ENCODE peak calls at places on chromosomes 6 and 20, in six cellular contexts. A is uterus; J is small intestine; E is CD8-positive, alpha-beta T cell; Q is Karpas-422; G is GM23248. F is an unnamed sample. For H3K4me1, the result is how much of the 10 kb centered on the place peaks cover.

GRCh38 chr6:51928320-51928719 is 159.1 kb downstream of the PKHD1 start:
- DNase-seq in A (no peak), J (peak), E (no peak), Q (no peak), G (no peak), F (no peak)

GRCh38 chr20:59831024-59831900 is 102.2 kb downstream of the SYCP2 start:
- DNase-seq in A (no peak), J (peak), E (no peak), Q (no peak), G (no peak), F (peak)

GRCh38 chr6:143579703-143580102 is 68.2 kb upstream of the FUCA2 start:
- DNase-seq in A (peak), J (no peak), E (no peak), Q (no peak), G (peak), F (peak)

GRCh38 chr6:88650029-88650619 is 313.3 kb downstream of the RNGTT start:
- DNase-seq in A (no peak), J (no peak), E (no peak), Q (no peak), G (peak), F (no peak)

GRCh38 chr6:24723270-24723669 is 4.3 kb upstream of the C6orf62 start:
- DNase-seq in A (no peak), J (no peak), E (no peak), Q (no peak), G (no peak), F (no peak)

GRCh38 chr20:58717278-58718091 is 24.9 kb downstream of the NPEPL1 start:
- DNase-seq in A (peak), J (no peak), E (peak), Q (no peak), G (no peak), F (peak)

GRCh38 chr6:148677594-148678476 is 69.0 kb upstream of the UST start:
- DNase-seq in A (no peak), J (no peak), E (no peak), Q (peak), G (no peak), F (no peak)

GRCh38 chr6:25706314-25707014 is 48.1 kb upstream of the SLC17A4 start:
- DNase-seq in A (no peak), J (no peak), E (no peak), Q (no peak), G (peak), F (no peak)

GRCh38 chr20:41697861-41698559 is 79.8 kb upstream of the CHD6 start:
- DNase-seq in A (no peak), J (peak), E (no peak), Q (peak), G (peak), F (no peak)

GRCh38 chr6:100363651-100364050 is 101.1 kb downstream of the SIM1 start:
- DNase-seq in A (no peak), J (no peak), E (no peak), Q (no peak), G (no peak), F (no peak)

GRCh38 chr6:50791900-50792508 is 26.7 kb upstream of the TFAP2B start:
- DNase-seq in A (no peak), J (peak), E (no peak), Q (peak), G (peak), F (no peak)

GRCh38 chr20:9051508-9051907 is 17.4 kb upstream of the PLCB4 start:
- DNase-seq in A (no peak), J (no peak), E (no peak), Q (no peak), G (peak), F (no peak)

GRCh38 chr20:30503992-30504570 is 753.4 kb upstream of the DEFB115 start:
- DNase-seq in A (no peak), J (peak), E (no peak), Q (no peak), G (no peak), F (no peak)

GRCh38 chr6:3287976-3288707 is 29.4 kb downstream of the PSMG4 start:
- DNase-seq in A (peak), J (no peak), E (no peak), Q (no peak), G (no peak), F (no peak)

GRCh38 chr20:1391640-1392442 is 1.0 kb downstream of the FKBP1A start:
- DNase-seq in A (no peak), J (peak), E (no peak), Q (peak), G (peak), F (no peak)

GRCh38 chr6:134787261-134787871 is 162.5 kb downstream of the ALDH8A1 start:
- DNase-seq in A (no peak), J (peak), E (no peak), Q (no peak), G (peak), F (no peak)

GRCh38 chr20:47735412-47736400 is 49.6 kb downstream of the SULF2 start:
- DNase-seq in A (no peak), J (no peak), E (no peak), Q (no peak), G (no peak), F (peak)

GRCh38 chr6:81023708-81024107 is 728.8 kb downstream of the TENT5A start:
- DNase-seq in A (no peak), J (no peak), E (no peak), Q (no peak), G (no peak), F (no peak)

GRCh38 chr6:151534576-151534975 is 40.8 kb downstream of the CCDC170 start:
- DNase-seq in A (no peak), J (no peak), E (no peak), Q (no peak), G (peak), F (no peak)

GRCh38 chr6:167811689-167812487 is 14.8 kb upstream of the AFDN start:
- DNase-seq in A (no peak), J (no peak), E (no peak), Q (no peak), G (no peak), F (no peak)

GRCh38 chr6:40138273-40138720 is 204.0 kb upstream of the MOCS1 start:
- DNase-seq in A (no peak), J (peak), E (no peak), Q (no peak), G (no peak), F (no peak)

GRCh38 chr6:33719326-33719987 is 8.0 kb upstream of the UQCC2 start:
- DNase-seq in A (no peak), J (no peak), E (no peak), Q (no peak), G (no peak), F (no peak)

GRCh38 chr6:33720998-33721397 is 9.5 kb upstream of the UQCC2 start:
- DNase-seq in A (no peak), J (no peak), E (no peak), Q (peak), G (no peak), F (no peak)

GRCh38 chr6:33717857-33718552 is 6.5 kb upstream of the UQCC2 start:
- DNase-seq in A (peak), J (no peak), E (no peak), Q (no peak), G (peak), F (no peak)

GRCh38 chr6:33716890-33717632 is 5.6 kb upstream of the UQCC2 start:
- DNase-seq in A (no peak), J (no peak), E (no peak), Q (no peak), G (no peak), F (no peak)

DNA sequence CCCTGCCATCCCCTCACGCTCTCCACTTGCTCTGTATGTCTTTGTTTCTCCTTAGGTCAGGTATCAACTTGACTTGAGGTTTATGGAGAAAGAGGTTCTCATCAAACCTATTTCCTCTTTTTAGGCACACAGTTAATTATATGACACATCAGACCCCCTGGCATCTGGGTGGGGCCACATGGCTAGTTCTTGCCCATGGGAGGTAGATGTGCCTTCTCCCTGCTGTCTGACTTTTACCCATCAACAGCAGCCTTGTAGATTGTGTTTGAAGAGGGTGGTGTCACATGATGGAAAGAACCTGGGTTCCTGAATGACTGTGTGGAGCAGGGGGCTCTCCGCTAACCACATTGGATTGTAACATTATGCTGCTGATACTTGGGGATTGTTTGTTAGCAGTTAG is 7.2 kb upstream of the UQCC2 start:
- DNase-seq in A (no peak), J (no peak), E (no peak), Q (no peak), G (no peak), F (no peak)
- H3K4me1 ChIP-seq in A (under half), J (under half), E (under half), Q (under half), G (under half), F (under half)

DNA sequence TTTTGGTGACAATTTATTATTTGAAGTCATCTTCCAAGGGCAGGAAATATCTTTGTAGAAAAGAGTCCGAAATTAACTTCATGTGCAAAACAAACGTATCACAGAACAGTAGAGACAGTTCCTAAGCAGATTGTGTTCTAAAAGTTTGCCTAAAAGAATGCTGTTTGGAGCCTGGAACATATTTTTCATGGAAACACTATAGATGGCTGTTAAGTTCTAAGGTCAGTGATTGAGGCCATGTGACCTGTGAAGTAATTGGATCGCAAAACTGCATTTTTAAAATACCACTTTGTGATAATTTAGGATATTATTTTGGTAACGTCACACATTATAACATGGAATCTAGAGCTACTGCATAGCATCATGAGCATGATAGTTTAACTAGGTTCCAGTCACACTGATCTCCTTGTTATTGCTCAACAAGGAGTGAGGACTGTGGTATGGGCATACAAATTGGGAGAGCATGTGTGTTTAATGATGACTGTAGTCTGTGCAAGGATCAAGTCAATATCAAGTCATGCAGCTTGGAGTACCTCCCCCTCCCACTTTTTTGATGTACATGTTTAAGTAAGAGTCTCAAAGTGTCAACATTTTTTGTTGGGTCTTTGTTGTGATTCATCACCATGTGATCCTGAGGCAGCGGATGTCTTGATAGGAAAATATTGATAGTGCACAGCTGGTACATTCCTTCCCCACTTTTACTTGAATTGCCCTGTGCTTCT is 609.3 kb upstream of the CITED2 start:
- DNase-seq in A (no peak), J (no peak), E (no peak), Q (no peak), G (peak), F (no peak)
- H3K27ac ChIP-seq in A (peak), J (peak), E (no peak), Q (no peak), G (peak), F (peak)

DNA sequence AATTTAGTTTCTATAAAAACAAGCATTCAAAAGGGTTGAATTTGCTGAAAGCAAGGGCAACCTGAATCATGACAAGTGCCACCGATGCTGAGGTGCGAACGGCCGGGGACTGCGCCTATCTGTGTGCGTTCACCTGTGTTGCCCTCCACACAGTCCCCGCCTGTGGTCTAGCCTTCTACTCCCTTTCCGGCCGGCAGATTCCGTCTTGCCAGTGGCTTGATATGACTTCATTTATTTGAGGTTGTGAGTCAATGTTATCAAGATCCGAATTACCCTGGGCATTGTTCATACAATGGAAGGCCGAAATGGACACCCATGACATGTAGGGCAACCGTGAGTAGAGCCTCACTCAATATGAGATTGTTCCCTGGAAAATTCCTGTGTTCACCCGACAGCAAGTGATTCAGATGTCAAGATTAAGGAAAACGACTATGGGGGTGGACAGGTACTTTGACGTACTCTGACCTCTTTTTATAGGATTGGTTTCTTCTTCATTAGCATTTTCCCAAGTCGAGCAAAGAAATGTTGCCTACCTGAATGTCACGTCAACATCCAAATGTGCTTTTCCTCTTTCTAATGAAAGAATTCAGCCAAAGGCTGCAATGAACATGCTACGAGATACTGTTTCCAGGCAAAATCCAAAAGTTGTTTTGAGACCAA is 41.1 kb upstream of the NEDD9 start:
- DNase-seq in A (no peak), J (peak), E (no peak), Q (no peak), G (no peak), F (no peak)
- H3K4me1 ChIP-seq in A (under half), J (under half), E (under half), Q (under half), G (under half), F (under half)

DNA sequence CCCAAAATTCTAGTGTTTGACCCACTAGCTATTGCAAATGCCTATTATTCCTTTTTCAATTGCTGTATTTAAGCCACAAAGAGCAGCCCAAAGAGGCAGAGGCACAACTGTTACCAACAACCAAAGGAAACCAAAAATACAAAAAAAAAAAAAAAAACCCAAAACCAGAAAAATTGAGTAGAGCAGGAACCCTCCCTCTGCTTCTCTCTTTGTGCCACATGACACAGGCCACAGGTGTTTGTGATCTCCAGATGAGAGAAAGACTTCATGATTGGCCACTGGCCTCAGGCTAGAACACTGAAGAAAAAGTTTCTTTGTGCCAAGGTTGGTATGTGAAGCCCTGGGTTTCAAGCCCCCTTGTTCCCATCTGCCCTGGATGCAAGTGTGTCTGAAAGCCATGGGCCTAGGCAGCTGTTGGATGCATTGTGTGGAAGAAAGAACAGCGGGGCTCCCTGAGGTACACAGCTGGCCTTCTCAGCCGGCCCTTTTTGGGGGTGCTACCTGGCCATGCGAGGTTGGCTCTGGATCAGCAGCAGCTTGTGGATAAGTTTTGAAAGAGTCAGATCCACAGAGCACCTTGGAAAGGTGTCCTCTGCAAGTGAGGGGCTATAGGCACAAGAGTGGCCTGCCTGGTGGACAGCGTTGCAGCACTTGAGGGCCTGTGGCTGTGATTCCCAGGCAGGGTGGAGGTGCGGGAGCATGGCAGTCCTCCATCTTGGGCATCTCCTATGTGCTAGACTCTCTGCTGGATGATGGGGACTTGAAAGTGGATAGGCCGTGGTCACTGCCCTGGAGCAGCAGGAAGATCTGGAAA is 204.5 kb downstream of the ZDHHC14 start:
- DNase-seq in A (no peak), J (peak), E (no peak), Q (no peak), G (no peak), F (peak)
- H3K27ac ChIP-seq in A (no peak), J (peak), E (no peak), Q (no peak), G (no peak), F (no peak)

DNA sequence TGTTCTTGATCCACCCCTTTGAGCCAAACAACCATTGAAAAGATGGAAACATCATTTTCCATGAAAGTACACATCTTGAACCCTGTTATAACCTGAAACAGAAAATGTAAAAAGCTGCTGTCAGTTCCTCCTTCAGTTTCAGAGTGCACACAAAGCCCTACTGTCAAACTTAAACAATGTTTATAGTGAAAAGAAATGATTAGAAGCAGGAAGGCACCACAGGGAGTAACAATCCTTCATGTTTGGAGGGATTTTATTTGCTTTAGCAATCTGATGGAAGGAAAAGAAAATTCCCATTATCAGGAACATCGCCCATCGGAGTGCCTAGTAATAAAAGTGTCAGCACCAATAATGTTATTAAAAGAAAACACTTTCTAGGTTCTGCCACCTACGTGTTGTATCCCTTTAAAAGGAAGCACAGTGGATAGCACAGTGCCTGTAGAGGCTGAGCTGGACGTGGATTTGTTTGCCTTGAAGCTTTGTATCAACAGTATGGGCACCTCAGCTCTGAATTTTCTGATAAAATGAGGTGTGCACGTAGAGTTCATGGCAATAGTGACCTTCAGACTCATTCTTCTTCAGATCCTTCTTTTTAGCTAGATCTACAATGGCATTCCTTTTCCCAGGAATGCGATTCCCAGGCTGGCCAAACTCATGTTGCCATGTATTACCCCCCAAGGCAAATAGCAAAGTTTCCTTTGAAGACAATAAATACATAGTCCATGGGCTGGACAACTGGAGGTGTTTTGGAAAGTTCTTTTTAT is 16.1 kb upstream of the THBD start:
- DNase-seq in A (no peak), J (no peak), E (no peak), Q (no peak), G (no peak), F (no peak)
- H3K4me1 ChIP-seq in A (under half), J (under half), E (under half), Q (half or more), G (under half), F (under half)

GRCh38 chr20:4076671-4077070 is 61.3 kb upstream of the RNF24 start:
- DNase-seq in A (peak), J (no peak), E (no peak), Q (no peak), G (peak), F (peak)
- H3K27ac ChIP-seq in A (no peak), J (no peak), E (no peak), Q (no peak), G (peak), F (no peak)

GRCh38 chr6:17931227-17931626 is 56.2 kb downstream of the KIF13A start:
- DNase-seq in A (no peak), J (no peak), E (no peak), Q (no peak), G (no peak), F (no peak)

GRCh38 chr6:17935188-17936149 is 52.0 kb downstream of the KIF13A start:
- DNase-seq in A (no peak), J (no peak), E (no peak), Q (no peak), G (no peak), F (no peak)

GRCh38 chr6:17930321-17930993 is 57.0 kb downstream of the KIF13A start:
- DNase-seq in A (peak), J (no peak), E (no peak), Q (no peak), G (peak), F (no peak)

GRCh38 chr6:17928514-17929430 is 58.7 kb downstream of the KIF13A start:
- DNase-seq in A (no peak), J (no peak), E (no peak), Q (no peak), G (peak), F (no peak)

DNA sequence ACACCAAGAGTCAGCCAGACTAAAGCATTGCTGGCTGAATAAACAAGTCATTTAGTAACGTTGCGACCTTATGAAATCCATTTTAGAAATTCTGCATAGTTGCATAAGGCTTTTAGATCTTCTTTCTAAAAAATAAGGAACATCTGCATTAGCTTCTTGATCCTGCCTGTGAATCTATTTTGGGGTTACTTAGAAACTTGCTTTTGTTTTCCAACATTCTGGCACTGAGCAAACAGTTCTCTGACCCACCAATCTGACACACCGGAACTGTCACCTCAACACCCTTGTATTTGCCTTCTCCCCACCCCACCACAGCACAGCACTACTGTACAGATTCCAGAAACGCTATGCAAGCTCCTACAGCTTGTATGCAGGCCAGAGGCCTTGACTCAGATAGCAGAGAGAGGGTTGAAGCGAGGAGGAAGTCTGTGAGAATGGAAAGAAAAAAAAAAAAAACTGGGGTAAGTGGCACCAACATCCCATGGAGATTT is 55.0 kb downstream of the KIF13A start:
- DNase-seq in A (peak), J (no peak), E (no peak), Q (no peak), G (peak), F (peak)
- H3K4me1 ChIP-seq in A (under half), J (under half), E (under half), Q (under half), G (half or more), F (under half)

F was measured in right atrium auricular region.